ENCODE peak calls at places on chromosomes 12 and 14, in seven cellular contexts. V, N, K, F, G, D and L are unnamed samples.

GRCh38 chr12:40033260-40033649 is 72.6 kb downstream of the SLC2A13 start:
- DNase-seq in V (no peak), N (no peak), K (no peak), F (no peak), G (no peak), D (no peak), L (no peak)

GRCh38 chr14:59461891-59462290 is 3.3 kb downstream of the GPR135 start:
- DNase-seq in V (no peak), N (no peak), K (no peak), F (no peak), G (no peak), D (no peak), L (no peak)

GRCh38 chr14:37819155-37820015 is 224.0 kb downstream of the TTC6 start:
- DNase-seq in V (no peak), N (no peak), K (no peak), F (peak), G (no peak), D (no peak), L (no peak)

GRCh38 chr12:116376354-116377193 is 99.1 kb upstream of the MED13L start:
- DNase-seq in V (no peak), N (no peak), K (no peak), F (peak), G (peak), D (no peak), L (no peak)

GRCh38 chr12:31368666-31369361 is 42.9 kb upstream of the SINHCAF start:
- DNase-seq in V (no peak), N (no peak), K (no peak), F (peak), G (no peak), D (no peak), L (no peak)

GRCh38 chr12:70227911-70228310 is 15.3 kb upstream of the CNOT2 start:
- DNase-seq in V (no peak), N (no peak), K (no peak), F (no peak), G (no peak), D (no peak), L (no peak)

GRCh38 chr12:110920324-110920910 is at the start of gene MYL2:
- DNase-seq in V (no peak), N (no peak), K (no peak), F (no peak), G (no peak), D (no peak), L (no peak)

GRCh38 chr12:49507139-49507538 is 31.7 kb upstream of the KCNH3 start:
- DNase-seq in V (no peak), N (no peak), K (no peak), F (peak), G (no peak), D (no peak), L (no peak)

GRCh38 chr14:21734457-21735074 is 60.9 kb upstream of the OR4E1 start:
- DNase-seq in V (no peak), N (no peak), K (no peak), F (peak), G (no peak), D (peak), L (no peak)

GRCh38 chr12:6267007-6267721 is 43.3 kb upstream of the PLEKHG6 start:
- DNase-seq in V (peak), N (peak), K (no peak), F (peak), G (no peak), D (no peak), L (peak)

GRCh38 chr12:54984602-54985376 is at the start of gene TESPA1:
- DNase-seq in V (peak), N (peak), K (peak), F (no peak), G (no peak), D (no peak), L (peak)

GRCh38 chr12:7959278-7960063 is 23.5 kb upstream of the SLC2A3 start:
- DNase-seq in V (no peak), N (no peak), K (no peak), F (no peak), G (no peak), D (no peak), L (no peak)

GRCh38 chr12:10235761-10236631 is 23.3 kb downstream of the GABARAPL1 start:
- DNase-seq in V (no peak), N (no peak), K (peak), F (peak), G (no peak), D (no peak), L (peak)

GRCh38 chr12:117069126-117069788 is 30.0 kb downstream of the TESC start:
- DNase-seq in V (no peak), N (no peak), K (no peak), F (no peak), G (peak), D (no peak), L (no peak)

GRCh38 chr14:33839193-33840076 is 111.4 kb downstream of the EGLN3 start:
- DNase-seq in V (peak), N (peak), K (peak), F (peak), G (peak), D (peak), L (peak)

GRCh38 chr12:123118397-123118945 is 32.4 kb downstream of the PITPNM2 start:
- DNase-seq in V (no peak), N (no peak), K (no peak), F (peak), G (no peak), D (no peak), L (no peak)

GRCh38 chr12:75704664-75705063 is 193.3 kb upstream of the KRR1 start:
- DNase-seq in V (no peak), N (no peak), K (no peak), F (peak), G (no peak), D (no peak), L (no peak)

GRCh38 chr14:90905531-90905930 is 89.3 kb upstream of the TTC7B start:
- DNase-seq in V (no peak), N (no peak), K (no peak), F (no peak), G (no peak), D (no peak), L (no peak)

GRCh38 chr14:36976571-36977023 is 195.8 kb downstream of the SLC25A21 start:
- DNase-seq in V (no peak), N (no peak), K (no peak), F (peak), G (peak), D (no peak), L (no peak)

GRCh38 chr14:95356245-95356850 is 36.6 kb upstream of the CLMN start:
- DNase-seq in V (no peak), N (no peak), K (no peak), F (no peak), G (no peak), D (no peak), L (no peak)

GRCh38 chr14:66965831-66966230 is 223.4 kb upstream of the GARIN2 start:
- DNase-seq in V (no peak), N (no peak), K (no peak), F (peak), G (no peak), D (no peak), L (no peak)

GRCh38 chr12:10128687-10129086 is 1.3 kb downstream of the CLEC7A start:
- DNase-seq in V (no peak), N (no peak), K (no peak), F (no peak), G (no peak), D (no peak), L (no peak)

GRCh38 chr12:18932715-18933114 is 194.8 kb downstream of the CAPZA3 start:
- DNase-seq in V (no peak), N (no peak), K (no peak), F (peak), G (no peak), D (no peak), L (no peak)

GRCh38 chr12:78628701-78629100 is 235.9 kb upstream of the SYT1 start:
- DNase-seq in V (no peak), N (no peak), K (no peak), F (no peak), G (no peak), D (no peak), L (no peak)

GRCh38 chr12:100114574-100114973 is 28.1 kb downstream of the BLTP3B start:
- DNase-seq in V (no peak), N (no peak), K (no peak), F (no peak), G (no peak), D (no peak), L (no peak)

GRCh38 chr12:92654929-92655328 is 47.9 kb upstream of the PLEKHG7 start:
- DNase-seq in V (no peak), N (no peak), K (no peak), F (peak), G (no peak), D (no peak), L (no peak)

GRCh38 chr12:55470088-55470830 is at the start of gene OR6C70:
- DNase-seq in V (no peak), N (no peak), K (no peak), F (no peak), G (no peak), D (no peak), L (no peak)

GRCh38 chr14:50937325-50937724 is 7.0 kb downstream of the PYGL start:
- DNase-seq in V (no peak), N (no peak), K (no peak), F (peak), G (no peak), D (no peak), L (no peak)